ENCODE peak calls at places on chromosomes 11 and 22, in ten cellular contexts. One of them, this sample, is unnamed.

GRCh38 chr22:46686221-46686872 is 51.7 kb downstream of the CERK start:
- DNase-seq in nephron progenitor cell: no peak
- DNase-seq in prostate gland: no peak
- DNase-seq in T1000: no peak
- DNase-seq in neural progenitor cell: no peak
- DNase-seq in mesothelial cell of epicardium: no peak
- DNase-seq in RWPE1: no peak
- DNase-seq in AG08395: no peak
- DNase-seq in CD4-positive, alpha-beta memory T cell: no peak
- DNase-seq in ELF-1: no peak
- DNase-seq in this sample: no peak

GRCh38 chr22:48070760-48071159 is 1308.3 kb downstream of the TBC1D22A start:
- DNase-seq in AG08395: no peak
- DNase-seq in RWPE1: no peak
- DNase-seq in neural progenitor cell: peak
- DNase-seq in CD4-positive, alpha-beta memory T cell: no peak
- DNase-seq in ELF-1: peak
- DNase-seq in prostate gland: no peak
- DNase-seq in nephron progenitor cell: no peak
- DNase-seq in T1000: no peak
- DNase-seq in mesothelial cell of epicardium: no peak
- DNase-seq in this sample: peak

GRCh38 chr11:130103296-130103814 is 33.7 kb downstream of the APLP2 start:
- DNase-seq in ELF-1: no peak
- DNase-seq in CD4-positive, alpha-beta memory T cell: no peak
- DNase-seq in neural progenitor cell: no peak
- DNase-seq in nephron progenitor cell: no peak
- DNase-seq in mesothelial cell of epicardium: no peak
- DNase-seq in AG08395: peak
- DNase-seq in RWPE1: peak
- DNase-seq in prostate gland: no peak
- DNase-seq in T1000: peak
- DNase-seq in this sample: no peak

GRCh38 chr11:65478411-65479183 is 20.2 kb upstream of the MALAT1 start:
- DNase-seq in neural progenitor cell: peak
- DNase-seq in nephron progenitor cell: no peak
- DNase-seq in AG08395: no peak
- DNase-seq in prostate gland: no peak
- DNase-seq in mesothelial cell of epicardium: no peak
- DNase-seq in CD4-positive, alpha-beta memory T cell: no peak
- DNase-seq in T1000: no peak
- DNase-seq in RWPE1: no peak
- DNase-seq in ELF-1: no peak
- DNase-seq in this sample: no peak

GRCh38 chr22:43109921-43110443 is 568 bp upstream of the BIK start:
- DNase-seq in mesothelial cell of epicardium: no peak
- DNase-seq in prostate gland: no peak
- DNase-seq in RWPE1: no peak
- DNase-seq in nephron progenitor cell: peak
- DNase-seq in ELF-1: peak
- DNase-seq in neural progenitor cell: peak
- DNase-seq in CD4-positive, alpha-beta memory T cell: no peak
- DNase-seq in AG08395: no peak
- DNase-seq in T1000: peak
- DNase-seq in this sample: no peak

GRCh38 chr11:66317766-66318575 is 1.1 kb upstream of the CD248 start:
- DNase-seq in T1000: no peak
- DNase-seq in CD4-positive, alpha-beta memory T cell: peak
- DNase-seq in nephron progenitor cell: peak
- DNase-seq in mesothelial cell of epicardium: no peak
- DNase-seq in RWPE1: no peak
- DNase-seq in neural progenitor cell: peak
- DNase-seq in AG08395: peak
- DNase-seq in prostate gland: no peak
- DNase-seq in ELF-1: peak
- DNase-seq in this sample: peak

GRCh38 chr22:39457047-39457545 is 284 bp downstream of the MGAT3 start:
- DNase-seq in AG08395: no peak
- DNase-seq in T1000: no peak
- DNase-seq in mesothelial cell of epicardium: no peak
- DNase-seq in ELF-1: no peak
- DNase-seq in CD4-positive, alpha-beta memory T cell: no peak
- DNase-seq in RWPE1: no peak
- DNase-seq in prostate gland: no peak
- DNase-seq in nephron progenitor cell: peak
- DNase-seq in neural progenitor cell: peak
- DNase-seq in this sample: no peak

GRCh38 chr11:63769044-63769718 is 606 bp upstream of the ZFTA start:
- DNase-seq in ELF-1: no peak
- DNase-seq in T1000: no peak
- DNase-seq in AG08395: peak
- DNase-seq in prostate gland: no peak
- DNase-seq in CD4-positive, alpha-beta memory T cell: peak
- DNase-seq in neural progenitor cell: peak
- DNase-seq in mesothelial cell of epicardium: peak
- DNase-seq in nephron progenitor cell: peak
- DNase-seq in RWPE1: peak
- DNase-seq in this sample: peak